ENCODE peak calls at places on chromosomes 12 and 14, in ten cellular contexts. N is WTC11; H is CD8-positive, alpha-beta T cell; P is AG09319; K is neural crest cell; D is lower leg skin; Z is heart right ventricle; C is right atrium auricular region; U is GM06990; J is transverse colon. Q is an unnamed sample.

GRCh38 chr12:113222730-113223531 is 1.7 kb downstream of the TPCN1 start:
- DNase-seq in Z (peak; percentile 57), P (peak; percentile 75), J (peak; percentile 84), N (no peak), D (peak; percentile 79), C (peak; percentile 83), H (no peak), K (no peak), U (no peak), Q (peak; percentile 97)

GRCh38 chr12:73465106-73465505 is 1072.5 kb upstream of the ATXN7L3B start:
- DNase-seq in K (no peak), H (no peak), J (no peak), D (no peak), N (peak; percentile 53), Z (no peak), P (no peak), U (no peak), C (no peak), Q (no peak)

GRCh38 chr14:96824283-96824682 is 27.1 kb downstream of the VRK1 start:
- DNase-seq in C (no peak), N (no peak), U (no peak), P (peak; percentile 22), Z (no peak), H (no peak), D (no peak), J (no peak), K (no peak), Q (peak; percentile 20)

GRCh38 chr12:62716866-62717477 is 218.0 kb downstream of the PPM1H start:
- DNase-seq in K (no peak), N (no peak), C (no peak), J (no peak), D (no peak), Z (no peak), H (no peak), U (no peak), P (no peak), Q (peak; percentile 80)

GRCh38 chr12:69644516-69644915 is 33.8 kb upstream of the LRRC10 start:
- DNase-seq in K (no peak), N (no peak), P (no peak), H (no peak), D (no peak), C (no peak), J (no peak), U (no peak), Z (no peak), Q (no peak)

GRCh38 chr12:11969437-11970154 is 101.1 kb upstream of the BCL2L14 start:
- DNase-seq in J (no peak), C (no peak), U (peak; percentile 66), D (no peak), H (no peak), P (no peak), Z (no peak), N (no peak), K (no peak), Q (no peak)

GRCh38 chr12:34289431-34290190 is 267.3 kb downstream of the ALG10 start:
- DNase-seq in N (no peak), J (peak; percentile 1), K (no peak), D (no peak), C (no peak), U (no peak), P (no peak), H (no peak), Z (no peak), Q (no peak)

GRCh38 chr12:20508362-20508761 is 140.0 kb downstream of the PDE3A start:
- DNase-seq in N (no peak), H (no peak), J (no peak), Z (no peak), U (no peak), K (no peak), C (no peak), D (no peak), P (peak; percentile 19), Q (no peak)

GRCh38 chr12:129594098-129594497 is 309.7 kb downstream of the TMEM132D start:
- DNase-seq in N (no peak), Z (no peak), C (no peak), P (no peak), K (no peak), D (no peak), U (no peak), H (no peak), J (no peak), Q (no peak)

GRCh38 chr12:52413787-52414345 is 7.7 kb upstream of the KRT82 start:
- DNase-seq in N (peak; percentile 43), D (no peak), C (no peak), K (no peak), J (no peak), P (no peak), H (no peak), U (no peak), Z (no peak), Q (no peak)

GRCh38 chr12:10497602-10498001 is 8.1 kb upstream of the EIF2S3B start:
- DNase-seq in H (peak; percentile 68), U (no peak), J (no peak), D (no peak), Z (no peak), P (no peak), K (no peak), C (no peak), N (no peak), Q (no peak)

GRCh38 chr14:23555882-23556699 is at the start of gene THTPA:
- DNase-seq in D (peak; percentile 90), P (peak; percentile 53), K (peak; percentile 88), N (peak; percentile 98), Z (peak; percentile 92), H (peak; percentile 96), J (peak; percentile 94), C (peak; percentile 97), U (peak; percentile 91), Q (peak; percentile 25)

DNA sequence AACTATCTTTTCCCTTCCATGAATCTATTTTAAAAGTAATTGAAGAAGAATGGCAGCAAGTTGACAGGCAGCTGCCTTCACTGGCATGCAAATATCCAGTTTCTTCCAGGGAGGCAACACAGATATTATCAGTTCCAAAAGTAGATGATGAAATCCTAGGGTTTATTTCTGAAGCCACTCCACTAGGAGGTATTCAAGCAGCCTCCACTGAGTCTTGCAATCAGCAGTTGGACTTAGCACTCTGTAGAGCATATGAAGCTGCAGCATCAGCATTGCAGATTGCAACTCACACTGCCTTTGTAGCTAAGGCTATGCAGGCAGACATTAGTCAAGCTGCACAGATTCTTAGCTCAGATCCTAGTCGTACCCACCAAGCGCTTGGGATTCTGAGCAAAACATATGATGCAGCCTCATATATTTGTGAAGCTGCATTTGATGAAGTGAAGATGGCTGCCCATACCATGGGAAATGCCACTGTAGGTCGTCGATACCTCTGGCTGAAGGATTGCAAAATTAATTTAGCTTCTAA is 18.4 kb downstream of the TMPO start:
- DNase-seq in P (peak; percentile 41), U (no peak), K (no peak), J (no peak), H (no peak), N (no peak), D (no peak), C (no peak), Z (no peak), Q (no peak)
- TF ChIP-seq CTCF in P (peak; percentile 4), U (no peak), K (no peak), J (no peak), H (no peak), N (no peak), D (no peak), C (no peak), Z (no peak), Q (no peak)

DNA sequence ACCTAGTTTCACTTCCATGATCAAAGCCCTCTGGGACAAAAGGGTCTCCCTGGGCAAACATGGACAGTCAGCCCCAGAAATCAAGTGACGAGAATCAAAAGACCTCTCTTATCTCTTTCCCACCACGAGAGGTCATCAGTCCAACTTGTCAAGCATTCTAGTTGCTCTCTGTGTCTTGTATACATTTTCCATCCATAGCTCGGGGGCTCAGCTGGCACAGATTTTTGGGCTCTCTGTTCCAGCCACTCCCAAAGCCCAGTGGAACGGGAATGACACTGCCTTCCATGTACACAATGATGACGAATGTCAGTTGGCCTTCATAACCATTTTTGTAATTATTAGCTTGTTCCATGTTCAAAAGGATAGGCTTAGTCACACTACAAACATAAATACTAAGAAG is 29.7 kb downstream of the NOS1 start:
- DNase-seq in J (no peak), D (no peak), C (no peak), N (no peak), K (no peak), Z (no peak), H (no peak), P (no peak), U (no peak), Q (no peak)
- TF ChIP-seq CTCF in J (no peak), D (no peak), C (no peak), N (no peak), K (no peak), Z (no peak), H (no peak), P (no peak), U (peak; percentile 30), Q (peak; percentile 16)

DNA sequence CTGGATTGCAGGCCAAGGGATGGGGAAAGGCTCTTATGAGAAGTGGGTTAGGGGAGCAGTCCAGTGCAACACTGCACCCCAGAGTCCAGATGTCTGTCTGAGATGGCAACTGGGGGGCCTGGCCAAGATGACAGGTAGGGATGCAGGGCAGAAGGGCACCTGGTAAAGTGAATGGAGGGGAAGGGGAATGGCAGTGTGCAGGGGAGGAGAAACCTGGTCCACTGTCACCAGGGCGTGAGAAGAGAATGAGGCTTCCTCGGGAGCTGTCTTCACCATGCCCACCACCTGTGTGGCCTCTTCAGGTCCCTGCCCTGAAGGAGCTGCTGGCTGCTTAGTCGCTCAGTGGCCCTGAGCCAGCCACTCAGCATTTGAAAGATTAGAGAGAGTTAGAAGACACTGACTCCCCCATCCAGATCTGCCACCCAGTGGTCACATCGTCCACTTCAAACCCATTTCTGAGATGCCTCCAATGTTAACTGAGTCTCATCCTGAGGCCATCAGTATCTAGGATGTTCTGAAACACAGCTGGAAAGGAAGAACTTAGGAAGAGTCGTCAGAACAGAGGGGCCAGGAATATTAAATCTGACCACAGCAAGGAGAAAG is 57.3 kb downstream of the PLEKHG3 start:
- DNase-seq in N (no peak), D (no peak), P (no peak), K (no peak), J (no peak), Z (no peak), C (no peak), U (no peak), H (no peak), Q (no peak)
- TF ChIP-seq CTCF in N (no peak), D (no peak), P (no peak), K (no peak), J (peak; percentile 14), Z (no peak), C (no peak), U (no peak), H (no peak), Q (peak; percentile 27)

DNA sequence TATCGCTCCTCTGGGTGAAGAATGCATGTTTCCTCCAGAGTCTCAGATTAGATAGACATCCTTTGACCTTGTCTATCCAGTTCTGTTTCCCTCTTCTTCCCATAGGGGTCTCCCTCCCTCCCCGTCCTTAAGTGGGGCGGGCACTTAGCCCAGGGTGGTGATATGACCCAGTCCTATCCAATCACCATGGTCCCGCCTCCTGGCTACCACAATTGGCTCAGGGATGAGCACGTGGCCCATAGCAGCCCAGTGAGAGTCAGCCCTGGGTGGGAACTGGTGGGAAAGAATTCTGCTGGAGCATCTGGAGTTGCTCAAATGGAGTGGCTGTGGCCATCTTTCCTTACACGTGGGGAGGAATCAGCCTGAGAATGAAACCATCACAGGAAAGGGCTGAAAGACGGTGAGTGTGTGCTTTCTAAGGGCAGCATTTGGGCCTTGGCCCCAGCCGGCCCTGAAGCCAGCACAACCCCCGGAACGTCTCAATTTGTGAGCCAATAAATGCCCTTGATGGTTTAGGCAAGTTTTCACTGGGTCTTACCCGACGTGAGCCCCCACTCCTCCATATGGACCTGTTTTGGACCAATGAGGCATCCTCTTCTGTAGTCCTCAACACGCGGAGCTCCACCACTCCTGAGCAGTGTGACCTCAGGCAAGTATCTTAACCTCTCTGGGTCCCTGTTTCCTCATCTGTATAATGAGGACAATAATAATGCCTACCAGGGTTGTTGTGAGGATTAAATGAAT is 14.3 kb upstream of the MLXIP start:
- DNase-seq in Z (peak; percentile 81), U (peak; percentile 49), K (peak; percentile 59), P (peak; percentile 65), J (peak; percentile 88), D (peak; percentile 70), N (peak; percentile 94), H (peak; percentile 21), C (peak; percentile 95), Q (peak; percentile 91)
- TF ChIP-seq CTCF in Z (peak; percentile 64), U (peak; percentile 34), K (peak; percentile 49), P (peak; percentile 26), J (peak; percentile 39), D (no peak), N (no peak), H (no peak), C (no peak), Q (peak; percentile 72)

Q was measured in epithelial cell of proximal tubule.